ENCODE peak calls at places on chromosomes 5 and 9, in seven cellular contexts. N is right cardiac atrium; G is activated T-cell treated with anti-CD3 and anti-CD28 coated beads, Interleukin-2, amount 50 U/mL, for 4 hours; K is upper lobe of right lung; H is body of pancreas; V is SK-N-SH treated with all-trans-retinoic acid at 6 μM for 48 hours; R is stimulated activated memory B cell treated with anti-CD40 and anti-IgM and Interleukin-4, amounts not matched to agents 10 μg/mL and 1 μg/mL and 100 μg/mL, for 72 hours. U is an unnamed sample.

GRCh38 chr5:112419050-112419595 is at the start of gene EPB41L4A:
- ATAC-seq in N (peak), G (peak), K (peak), H (peak), V (peak), R (no peak), U (peak)

GRCh38 chr5:23139338-23140171 is 286.4 kb upstream of the CDH12 start:
- ATAC-seq in N (no peak), G (no peak), K (no peak), H (no peak), V (peak), R (no peak), U (no peak)

GRCh38 chr9:7115606-7116005 is 357.8 kb downstream of the KDM4C start:
- ATAC-seq in N (no peak), G (no peak), K (no peak), H (no peak), V (no peak), R (no peak), U (no peak)

GRCh38 chr5:59665086-59665831 is 228.3 kb downstream of the PDE4D start:
- ATAC-seq in N (no peak), G (no peak), K (peak), H (no peak), V (no peak), R (no peak), U (peak)

GRCh38 chr5:118435131-118435530 is 553.2 kb downstream of the DTWD2 start:
- ATAC-seq in N (no peak), G (no peak), K (no peak), H (no peak), V (no peak), R (no peak), U (no peak)

GRCh38 chr9:101465330-101465915 is 29.8 kb upstream of the ALDOB start:
- ATAC-seq in N (peak), G (no peak), K (peak), H (peak), V (peak), R (no peak), U (peak)

GRCh38 chr5:71954329-71954728 is 152.9 kb upstream of the MAP1B start:
- ATAC-seq in N (no peak), G (no peak), K (no peak), H (peak), V (no peak), R (no peak), U (no peak)

GRCh38 chr5:64971990-64972389 is 203.3 kb downstream of the CWC27 start:
- ATAC-seq in N (no peak), G (no peak), K (no peak), H (no peak), V (no peak), R (no peak), U (no peak)

GRCh38 chr9:131720330-131720729 is 19.5 kb downstream of the RAPGEF1 start:
- ATAC-seq in N (no peak), G (peak), K (no peak), H (no peak), V (no peak), R (peak), U (no peak)

GRCh38 chr9:106921989-106922388 is 59.0 kb downstream of the ZNF462 start:
- ATAC-seq in N (no peak), G (no peak), K (no peak), H (no peak), V (no peak), R (no peak), U (no peak)

GRCh38 chr9:93332317-93332716 is 119.2 kb upstream of the FAM120A start:
- ATAC-seq in N (no peak), G (no peak), K (no peak), H (no peak), V (no peak), R (no peak), U (no peak)

GRCh38 chr9:84822589-84823233 is 153.2 kb downstream of the NTRK2 start:
- ATAC-seq in N (peak), G (no peak), K (no peak), H (no peak), V (no peak), R (no peak), U (no peak)

GRCh38 chr5:148620696-148621095 is 33.6 kb downstream of the HTR4 start:
- ATAC-seq in N (no peak), G (peak), K (peak), H (no peak), V (no peak), R (no peak), U (no peak)

GRCh38 chr9:81035171-81035570 is 654.2 kb downstream of the TLE1 start:
- ATAC-seq in N (no peak), G (no peak), K (no peak), H (no peak), V (peak), R (no peak), U (no peak)

GRCh38 chr5:121731377-121731776 is 120.3 kb upstream of the FTMT start:
- ATAC-seq in N (peak), G (no peak), K (no peak), H (no peak), V (peak), R (no peak), U (no peak)

GRCh38 chr5:64749385-64749784 is 19.1 kb downstream of the SREK1IP1 start:
- ATAC-seq in N (no peak), G (no peak), K (no peak), H (no peak), V (no peak), R (no peak), U (no peak)

GRCh38 chr9:112252194-112252593 is 77.1 kb upstream of the SUSD1 start:
- ATAC-seq in N (no peak), G (no peak), K (no peak), H (no peak), V (no peak), R (no peak), U (no peak)

GRCh38 chr5:166493627-166494026 is 1797.8 kb upstream of the WWC1 start:
- ATAC-seq in N (peak), G (no peak), K (no peak), H (no peak), V (no peak), R (no peak), U (no peak)

GRCh38 chr5:152218694-152219093 is 186.4 kb downstream of the NMUR2 start:
- ATAC-seq in N (no peak), G (no peak), K (no peak), H (no peak), V (no peak), R (no peak), U (no peak)

GRCh38 chr9:88730780-88731179 is 195.8 kb downstream of the NXNL2 start:
- ATAC-seq in N (no peak), G (no peak), K (no peak), H (no peak), V (no peak), R (no peak), U (no peak)

GRCh38 chr5:170389250-170389902 is at the start of gene KCNMB1:
- ATAC-seq in N (peak), G (no peak), K (peak), H (no peak), V (no peak), R (no peak), U (no peak)

GRCh38 chr5:93225748-93226147 is 355.3 kb downstream of the NR2F1-AS1 start:
- ATAC-seq in N (no peak), G (no peak), K (no peak), H (no peak), V (no peak), R (no peak), U (no peak)

GRCh38 chr5:72042097-72042496 is 65.2 kb upstream of the MAP1B start:
- ATAC-seq in N (no peak), G (no peak), K (no peak), H (no peak), V (no peak), R (no peak), U (no peak)

GRCh38 chr9:121744002-121744686 is 92.7 kb downstream of the DAB2IP start:
- ATAC-seq in N (peak), G (no peak), K (peak), H (peak), V (peak), R (peak), U (peak)

GRCh38 chr5:151483176-151483575 is 35.8 kb downstream of the SLC36A1 start:
- ATAC-seq in N (peak), G (no peak), K (peak), H (peak), V (no peak), R (no peak), U (no peak)

GRCh38 chr5:102531506-102531905 is 32.7 kb upstream of the SLCO6A1 start:
- ATAC-seq in N (peak), G (no peak), K (peak), H (no peak), V (no peak), R (no peak), U (no peak)

GRCh38 chr5:178590924-178591423 is 781 bp upstream of the COL23A1 start:
- ATAC-seq in N (no peak), G (no peak), K (no peak), H (no peak), V (peak), R (no peak), U (peak)

GRCh38 chr9:128455849-128456612 is at the start of gene ODF2:
- ATAC-seq in N (peak), G (peak), K (peak), H (peak), V (peak), R (peak), U (peak)

GRCh38 chr5:78345485-78345884 is 14.9 kb upstream of the SCAMP1 start:
- ATAC-seq in N (peak), G (no peak), K (no peak), H (no peak), V (peak), R (no peak), U (no peak)

GRCh38 chr9:13083973-13084528 is 195.4 kb downstream of the MPDZ start:
- ATAC-seq in N (no peak), G (no peak), K (no peak), H (no peak), V (peak), R (no peak), U (peak)

GRCh38 chr5:102231693-102232619 is 64.1 kb downstream of the SLCO4C1 start:
- ATAC-seq in N (no peak), G (peak), K (peak), H (no peak), V (no peak), R (no peak), U (no peak)

GRCh38 chr5:127447822-127448221 is 69.6 kb upstream of the PRRC1 start:
- ATAC-seq in N (no peak), G (no peak), K (no peak), H (no peak), V (peak), R (no peak), U (no peak)

GRCh38 chr5:151319334-151319733 is 15.8 kb upstream of the SLC36A3 start:
- ATAC-seq in N (peak), G (no peak), K (peak), H (no peak), V (peak), R (peak), U (peak)

GRCh38 chr5:76617675-76618074 is 5.5 kb downstream of the F2RL2 start:
- ATAC-seq in N (no peak), G (no peak), K (no peak), H (no peak), V (peak), R (no peak), U (no peak)

GRCh38 chr5:14588758-14589543 is 7.4 kb downstream of the OTULINL start:
- ATAC-seq in N (peak), G (no peak), K (peak), H (peak), V (no peak), R (no peak), U (no peak)

GRCh38 chr5:77449277-77449676 is 42.8 kb downstream of the WDR41 start:
- ATAC-seq in N (peak), G (no peak), K (peak), H (no peak), V (no peak), R (no peak), U (no peak)

GRCh38 chr5:79689541-79690466 is at the start of gene CMYA5:
- ATAC-seq in N (peak), G (no peak), K (peak), H (peak), V (no peak), R (peak), U (peak)

GRCh38 chr5:2738156-2738699 is 13.2 kb downstream of the IRX2 start:
- ATAC-seq in N (no peak), G (no peak), K (peak), H (no peak), V (no peak), R (no peak), U (no peak)

U was measured in esophagus mucosa.